ENCODE peak calls at places on chromosome 10, in ten cellular contexts. X is CD8-positive, alpha-beta T cell; J is suprapubic skin; R is fibroblast of lung; U is breast epithelium; M is IMR-90; A is dorsolateral prefrontal cortex; E is AG04450; N is A673; O is psoas muscle. T is an unnamed sample.

GRCh38 chr10:114681542-114681941 is 23.5 kb upstream of the ABLIM1 start:
- DNase-seq in O (no peak), E (no peak), A (no peak), N (peak), J (no peak), U (no peak), R (peak), M (peak), X (no peak), T (no peak)

GRCh38 chr10:124394583-124394982 is 24.1 kb downstream of the OAT start:
- DNase-seq in U (no peak), O (no peak), N (no peak), E (no peak), J (no peak), R (no peak), X (no peak), M (no peak), A (no peak), T (no peak)

GRCh38 chr10:69745698-69746097 is 56.0 kb upstream of the COL13A1 start:
- DNase-seq in M (no peak), N (no peak), R (no peak), O (no peak), J (no peak), X (no peak), E (no peak), A (no peak), U (no peak), T (no peak)

GRCh38 chr10:118422241-118422640 is 80.1 kb upstream of the FAM204A start:
- DNase-seq in U (no peak), M (no peak), E (no peak), X (no peak), O (no peak), J (no peak), R (no peak), N (no peak), A (no peak), T (no peak)

GRCh38 chr10:15824498-15824897 is 35.8 kb downstream of the MINDY3 start:
- DNase-seq in A (no peak), O (no peak), M (peak), R (peak), U (no peak), J (no peak), X (no peak), E (no peak), N (peak), T (no peak)

GRCh38 chr10:15640536-15641085 is 79.1 kb downstream of the ITGA8 start:
- DNase-seq in X (no peak), O (no peak), M (no peak), N (no peak), U (no peak), A (no peak), J (no peak), R (no peak), E (no peak), T (no peak)

GRCh38 chr10:29896053-29896452 is 163.3 kb downstream of the JCAD start:
- DNase-seq in J (no peak), A (no peak), O (no peak), E (peak), N (no peak), U (no peak), R (peak), X (no peak), M (peak), T (no peak)

GRCh38 chr10:108545921-108546320 is 1377.4 kb downstream of the XPNPEP1 start:
- DNase-seq in E (no peak), A (no peak), U (no peak), N (no peak), M (no peak), J (no peak), X (no peak), O (no peak), R (no peak), T (no peak)

GRCh38 chr10:99981581-99982199 is 28.1 kb downstream of the DNMBP start:
- DNase-seq in A (no peak), X (no peak), E (no peak), N (peak), O (no peak), J (no peak), M (no peak), U (no peak), R (no peak), T (no peak)

GRCh38 chr10:98128802-98129201 is 5.7 kb upstream of the R3HCC1L start:
- DNase-seq in A (no peak), J (no peak), X (no peak), M (no peak), U (no peak), E (no peak), N (no peak), O (no peak), R (no peak), T (no peak)

GRCh38 chr10:89207181-89207800 is at the start of gene CH25H:
- DNase-seq in R (peak), J (peak), N (peak), X (no peak), A (peak), U (peak), E (no peak), M (peak), O (peak), T (peak)

GRCh38 chr10:92693534-92693893 is 3.8 kb downstream of the HHEX start:
- DNase-seq in X (no peak), U (no peak), A (no peak), R (no peak), M (no peak), E (no peak), J (no peak), N (no peak), O (no peak), T (no peak)

GRCh38 chr10:100930368-100930767 is 17.6 kb downstream of the SLF2 start:
- DNase-seq in M (peak), E (no peak), N (no peak), R (no peak), J (no peak), O (no peak), A (no peak), U (no peak), X (no peak), T (no peak)

GRCh38 chr10:85646312-85646711 is 720.3 kb downstream of the GRID1 start:
- DNase-seq in X (no peak), O (no peak), M (no peak), A (no peak), N (peak), E (no peak), R (peak), J (no peak), U (no peak), T (peak)

GRCh38 chr10:108358912-108359311 is 1194.4 kb upstream of the SORCS1 start:
- DNase-seq in U (no peak), A (no peak), N (peak), O (no peak), M (peak), R (peak), X (no peak), E (peak), J (no peak), T (no peak)

GRCh38 chr10:125592897-125593296 is 90.1 kb downstream of the TEX36 start:
- DNase-seq in U (no peak), N (peak), J (no peak), A (no peak), O (no peak), E (no peak), R (no peak), X (no peak), M (no peak), T (no peak)

GRCh38 chr10:118264838-118265470 is 77.2 kb downstream of the FAM204A start:
- DNase-seq in A (no peak), X (no peak), O (no peak), N (no peak), J (no peak), M (no peak), E (no peak), U (no peak), R (no peak), T (no peak)

GRCh38 chr10:51617576-51618298 is 81.7 kb downstream of the CSTF2T start:
- DNase-seq in J (no peak), N (no peak), O (no peak), A (no peak), R (no peak), U (no peak), X (no peak), E (no peak), M (no peak), T (no peak)

GRCh38 chr10:58050575-58050974 is 217.1 kb downstream of the IPMK start:
- DNase-seq in J (no peak), M (no peak), R (no peak), X (no peak), N (no peak), E (no peak), A (no peak), O (no peak), U (no peak), T (no peak)

GRCh38 chr10:64636461-64636860 is 1115.3 kb downstream of the REEP3 start:
- DNase-seq in A (no peak), O (no peak), M (no peak), N (no peak), U (no peak), X (no peak), J (no peak), E (no peak), R (no peak), T (no peak)

GRCh38 chr10:131832056-131832685 is 68.6 kb upstream of the PPP2R2D start:
- DNase-seq in N (no peak), J (peak), A (peak), E (no peak), R (no peak), U (no peak), X (no peak), O (peak), M (no peak), T (no peak)

GRCh38 chr10:122464575-122464974 is 3.2 kb downstream of the HTRA1 start:
- DNase-seq in U (no peak), E (no peak), R (no peak), O (no peak), A (no peak), X (no peak), J (no peak), M (no peak), N (no peak), T (peak)

GRCh38 chr10:128993911-128994538 is 473.0 kb upstream of the MGMT start:
- DNase-seq in O (no peak), A (no peak), E (no peak), M (no peak), X (no peak), N (no peak), J (no peak), R (no peak), U (no peak), T (no peak)

GRCh38 chr10:97333351-97333600 is 1.3 kb downstream of the FRAT2 start:
- DNase-seq in R (peak), J (no peak), U (no peak), E (peak), X (no peak), A (no peak), M (peak), N (peak), O (no peak), T (no peak)

GRCh38 chr10:64648915-64649314 is 1127.7 kb downstream of the REEP3 start:
- DNase-seq in X (no peak), R (no peak), O (no peak), A (no peak), U (no peak), J (no peak), M (no peak), N (peak), E (no peak), T (no peak)

GRCh38 chr10:48872234-48872633 is 67.4 kb downstream of the LRRC18 start:
- DNase-seq in A (no peak), R (no peak), M (no peak), X (no peak), J (no peak), U (no peak), E (no peak), N (no peak), O (no peak), T (no peak)

GRCh38 chr10:125084191-125085186 is 75.9 kb downstream of the CTBP2 start:
- DNase-seq in M (peak), J (no peak), X (no peak), A (no peak), O (peak), U (peak), N (peak), E (peak), R (peak), T (no peak)

GRCh38 chr10:44873156-44873555 is 38.0 kb upstream of the TMEM72 start:
- DNase-seq in U (no peak), O (no peak), M (peak), E (no peak), R (no peak), J (no peak), N (no peak), A (no peak), X (no peak), T (no peak)

GRCh38 chr10:44853796-44854195 is 57.3 kb upstream of the TMEM72 start:
- DNase-seq in X (no peak), J (no peak), E (no peak), A (no peak), U (no peak), M (no peak), O (peak), R (no peak), N (no peak), T (no peak)

GRCh38 chr10:119686465-119687191 is 35.4 kb downstream of the BAG3 start:
- DNase-seq in O (peak), J (no peak), R (peak), E (peak), U (peak), M (peak), N (peak), A (peak), X (peak), T (peak)

DNA sequence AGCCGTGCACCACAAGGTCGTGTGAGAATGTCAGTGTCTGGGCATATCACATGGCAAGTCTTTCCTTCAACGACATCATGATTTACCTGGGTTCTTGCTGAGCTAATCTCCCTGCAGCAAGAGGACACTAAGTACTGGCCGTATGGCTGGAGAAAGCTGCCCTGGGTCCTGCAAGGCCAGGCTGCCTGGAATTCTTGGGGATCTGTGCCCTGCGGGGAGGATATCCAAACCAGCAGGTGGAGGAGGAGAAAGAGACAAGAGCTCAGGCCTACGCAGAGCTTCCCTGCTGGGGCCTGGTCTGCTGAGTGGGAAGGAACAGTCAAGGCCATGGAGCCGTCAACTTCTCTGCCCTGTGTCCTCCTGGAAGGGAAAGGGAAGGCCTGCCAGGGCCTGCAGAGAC is 552.6 kb downstream of the LRMDA start:
- DNase-seq in X (no peak), M (no peak), R (no peak), A (no peak), O (no peak), E (no peak), N (no peak), J (no peak), U (no peak), T (no peak)
- H3K27ac ChIP-seq in X (no peak), M (no peak), R (no peak), A (no peak), O (no peak), E (no peak), N (no peak), J (no peak), U (no peak), T (no peak)

GRCh38 chr10:133520193-133520738 is 6.9 kb upstream of the CYP2E1 start:
- DNase-seq in X (peak), R (peak), A (peak), O (peak), N (peak), J (peak), M (peak), U (peak), E (no peak), T (peak)
- H3K27ac ChIP-seq in X (no peak), R (no peak), A (no peak), O (no peak), N (no peak), J (no peak), M (peak), U (no peak), E (no peak), T (no peak)

GRCh38 chr10:33276282-33276923 is 58.1 kb downstream of the NRP1 start:
- DNase-seq in M (no peak), U (no peak), E (no peak), J (no peak), A (no peak), N (no peak), X (no peak), R (no peak), O (no peak), T (no peak)
- H3K27ac ChIP-seq in M (no peak), U (no peak), E (no peak), J (no peak), A (no peak), N (no peak), X (no peak), R (peak), O (peak), T (no peak)

GRCh38 chr10:43598447-43598846 is 7.8 kb upstream of the ZNF485 start:
- DNase-seq in A (no peak), X (no peak), U (no peak), E (no peak), O (no peak), M (peak), N (no peak), R (peak), J (no peak), T (no peak)
- H3K27ac ChIP-seq in A (no peak), X (no peak), U (no peak), E (no peak), O (no peak), M (no peak), N (no peak), R (no peak), J (no peak), T (no peak)

DNA sequence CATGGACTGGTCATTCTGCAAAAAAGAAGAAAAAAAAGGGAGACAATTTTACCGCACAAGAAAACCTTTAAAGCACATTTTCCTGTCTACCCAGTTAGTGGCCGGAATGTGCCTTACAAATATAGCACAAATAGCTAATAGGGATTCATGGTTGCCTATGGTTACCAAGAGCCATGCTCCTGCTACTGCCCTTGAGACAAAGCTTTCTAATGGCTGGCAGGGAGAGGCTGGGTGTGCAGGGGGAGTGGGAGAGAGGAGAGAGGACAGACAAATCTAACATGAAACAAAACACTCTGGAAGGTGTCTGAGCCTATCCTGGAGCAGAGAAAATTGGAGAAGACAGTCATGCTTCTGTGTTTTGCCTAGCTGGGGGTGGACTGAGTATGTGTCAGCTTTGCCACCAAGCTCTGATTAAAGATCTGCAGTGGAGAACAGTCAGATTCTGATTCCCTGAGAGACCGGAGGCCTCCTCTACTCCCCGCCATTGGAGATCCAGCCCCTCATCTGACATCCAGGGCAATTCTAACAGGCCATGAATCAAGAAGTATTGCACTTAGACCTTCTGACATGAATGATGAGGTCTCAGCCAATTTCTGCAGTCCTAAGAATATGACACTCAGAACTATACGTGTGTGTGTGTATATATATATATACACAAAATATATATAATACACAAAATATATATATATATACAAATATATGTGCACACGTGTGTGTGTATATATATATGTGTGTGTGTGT is 80.2 kb downstream of the PRTFDC1 start:
- DNase-seq in A (peak), J (no peak), U (no peak), M (no peak), R (peak), O (no peak), N (no peak), E (no peak), X (no peak), T (peak)
- H3K27ac ChIP-seq in A (peak), J (no peak), U (no peak), M (no peak), R (no peak), O (no peak), N (peak), E (peak), X (no peak), T (peak)

GRCh38 chr10:13087986-13088618 is 11.9 kb upstream of the OPTN start:
- DNase-seq in O (no peak), E (peak), M (peak), R (peak), A (no peak), J (no peak), N (no peak), X (no peak), U (no peak), T (no peak)
- H3K27ac ChIP-seq in O (no peak), E (peak), M (peak), R (peak), A (peak), J (no peak), N (no peak), X (no peak), U (no peak), T (no peak)

T was measured in substantia nigra.